ENCODE peak calls at places on chromosomes 1 and 21, in nine cellular contexts. One of them, this sample, is unnamed.

GRCh38 chr1:174818014-174818616 is 181.6 kb upstream of the CACYBP start:
- DNase-seq in NT2/D1: no peak
- DNase-seq in NCI-H146: no peak
- DNase-seq in lower lobe of right lung: no peak
- DNase-seq in GF-D8: no peak
- DNase-seq in activated T-helper 1 cell treated with Interleukin-2 at 50 U/mL for 16 hours: no peak
- DNase-seq in stimulated activated CD8-positive, alpha-beta memory T cell treated with anti-CD3 and anti-CD28 coated beads, Interleukin-4, amount 100 ng/mL, for 1 hour: no peak
- DNase-seq in activated T-cell treated with anti-CD3 and anti-CD28 coated beads, Interleukin-2, amount 50 U/mL, for 72 hours: no peak
- DNase-seq in AML-193: no peak
- DNase-seq in this sample: no peak

GRCh38 chr1:95179205-95180001 is 54.6 kb upstream of the RWDD3 start:
- DNase-seq in NT2/D1: no peak
- DNase-seq in NCI-H146: no peak
- DNase-seq in lower lobe of right lung: no peak
- DNase-seq in GF-D8: no peak
- DNase-seq in activated T-helper 1 cell treated with Interleukin-2 at 50 U/mL for 16 hours: no peak
- DNase-seq in stimulated activated CD8-positive, alpha-beta memory T cell treated with anti-CD3 and anti-CD28 coated beads, Interleukin-4, amount 100 ng/mL, for 1 hour: no peak
- DNase-seq in activated T-cell treated with anti-CD3 and anti-CD28 coated beads, Interleukin-2, amount 50 U/mL, for 72 hours: no peak
- DNase-seq in AML-193: no peak
- DNase-seq in this sample: no peak

GRCh38 chr1:99726407-99726806 is 40.0 kb downstream of the FRRS1 start:
- DNase-seq in NT2/D1: no peak
- DNase-seq in NCI-H146: no peak
- DNase-seq in lower lobe of right lung: no peak
- DNase-seq in GF-D8: no peak
- DNase-seq in activated T-helper 1 cell treated with Interleukin-2 at 50 U/mL for 16 hours: no peak
- DNase-seq in stimulated activated CD8-positive, alpha-beta memory T cell treated with anti-CD3 and anti-CD28 coated beads, Interleukin-4, amount 100 ng/mL, for 1 hour: no peak
- DNase-seq in activated T-cell treated with anti-CD3 and anti-CD28 coated beads, Interleukin-2, amount 50 U/mL, for 72 hours: no peak
- DNase-seq in AML-193: no peak
- DNase-seq in this sample: no peak

GRCh38 chr21:41753001-41753725 is 13.7 kb downstream of the RIPK4 start:
- DNase-seq in NT2/D1: no peak
- DNase-seq in NCI-H146: no peak
- DNase-seq in lower lobe of right lung: no peak
- DNase-seq in GF-D8: no peak
- DNase-seq in activated T-helper 1 cell treated with Interleukin-2 at 50 U/mL for 16 hours: no peak
- DNase-seq in stimulated activated CD8-positive, alpha-beta memory T cell treated with anti-CD3 and anti-CD28 coated beads, Interleukin-4, amount 100 ng/mL, for 1 hour: no peak
- DNase-seq in activated T-cell treated with anti-CD3 and anti-CD28 coated beads, Interleukin-2, amount 50 U/mL, for 72 hours: no peak
- DNase-seq in AML-193: no peak
- DNase-seq in this sample: no peak

GRCh38 chr1:42942444-42942843 is 16.2 kb downstream of the SLC2A1 start:
- DNase-seq in NT2/D1: no peak
- DNase-seq in NCI-H146: no peak
- DNase-seq in lower lobe of right lung: no peak
- DNase-seq in GF-D8: no peak
- DNase-seq in activated T-helper 1 cell treated with Interleukin-2 at 50 U/mL for 16 hours: no peak
- DNase-seq in stimulated activated CD8-positive, alpha-beta memory T cell treated with anti-CD3 and anti-CD28 coated beads, Interleukin-4, amount 100 ng/mL, for 1 hour: no peak
- DNase-seq in activated T-cell treated with anti-CD3 and anti-CD28 coated beads, Interleukin-2, amount 50 U/mL, for 72 hours: no peak
- DNase-seq in AML-193: no peak
- DNase-seq in this sample: no peak

GRCh38 chr1:151311589-151312331 is 15.5 kb downstream of the PI4KB start:
- DNase-seq in NT2/D1: no peak
- DNase-seq in NCI-H146: no peak
- DNase-seq in lower lobe of right lung: peak
- DNase-seq in GF-D8: no peak
- DNase-seq in activated T-helper 1 cell treated with Interleukin-2 at 50 U/mL for 16 hours: peak
- DNase-seq in stimulated activated CD8-positive, alpha-beta memory T cell treated with anti-CD3 and anti-CD28 coated beads, Interleukin-4, amount 100 ng/mL, for 1 hour: peak
- DNase-seq in activated T-cell treated with anti-CD3 and anti-CD28 coated beads, Interleukin-2, amount 50 U/mL, for 72 hours: peak
- DNase-seq in AML-193: peak
- DNase-seq in this sample: peak

GRCh38 chr1:47436979-47437517 is 796 bp upstream of the FOXD2 start:
- DNase-seq in NT2/D1: no peak
- DNase-seq in NCI-H146: no peak
- DNase-seq in lower lobe of right lung: no peak
- DNase-seq in GF-D8: no peak
- DNase-seq in activated T-helper 1 cell treated with Interleukin-2 at 50 U/mL for 16 hours: no peak
- DNase-seq in stimulated activated CD8-positive, alpha-beta memory T cell treated with anti-CD3 and anti-CD28 coated beads, Interleukin-4, amount 100 ng/mL, for 1 hour: no peak
- DNase-seq in activated T-cell treated with anti-CD3 and anti-CD28 coated beads, Interleukin-2, amount 50 U/mL, for 72 hours: no peak
- DNase-seq in AML-193: no peak
- DNase-seq in this sample: peak

GRCh38 chr1:41462680-41463004 is 21.8 kb downstream of the EDN2 start:
- DNase-seq in NT2/D1: no peak
- DNase-seq in NCI-H146: no peak
- DNase-seq in lower lobe of right lung: no peak
- DNase-seq in GF-D8: no peak
- DNase-seq in activated T-helper 1 cell treated with Interleukin-2 at 50 U/mL for 16 hours: no peak
- DNase-seq in stimulated activated CD8-positive, alpha-beta memory T cell treated with anti-CD3 and anti-CD28 coated beads, Interleukin-4, amount 100 ng/mL, for 1 hour: no peak
- DNase-seq in activated T-cell treated with anti-CD3 and anti-CD28 coated beads, Interleukin-2, amount 50 U/mL, for 72 hours: no peak
- DNase-seq in AML-193: no peak
- DNase-seq in this sample: no peak

GRCh38 chr1:214643032-214643431 is 40.0 kb downstream of the CENPF start:
- DNase-seq in NT2/D1: no peak
- DNase-seq in NCI-H146: no peak
- DNase-seq in lower lobe of right lung: no peak
- DNase-seq in GF-D8: no peak
- DNase-seq in activated T-helper 1 cell treated with Interleukin-2 at 50 U/mL for 16 hours: no peak
- DNase-seq in stimulated activated CD8-positive, alpha-beta memory T cell treated with anti-CD3 and anti-CD28 coated beads, Interleukin-4, amount 100 ng/mL, for 1 hour: no peak
- DNase-seq in activated T-cell treated with anti-CD3 and anti-CD28 coated beads, Interleukin-2, amount 50 U/mL, for 72 hours: no peak
- DNase-seq in AML-193: no peak
- DNase-seq in this sample: no peak

GRCh38 chr1:70528591-70529333 is 117.7 kb downstream of the CTH start:
- DNase-seq in NT2/D1: peak
- DNase-seq in NCI-H146: peak
- DNase-seq in lower lobe of right lung: no peak
- DNase-seq in GF-D8: no peak
- DNase-seq in activated T-helper 1 cell treated with Interleukin-2 at 50 U/mL for 16 hours: no peak
- DNase-seq in stimulated activated CD8-positive, alpha-beta memory T cell treated with anti-CD3 and anti-CD28 coated beads, Interleukin-4, amount 100 ng/mL, for 1 hour: no peak
- DNase-seq in activated T-cell treated with anti-CD3 and anti-CD28 coated beads, Interleukin-2, amount 50 U/mL, for 72 hours: peak
- DNase-seq in AML-193: peak
- DNase-seq in this sample: peak

GRCh38 chr1:22830131-22830566 is 119.5 kb downstream of the EPHB2 start:
- DNase-seq in NT2/D1: no peak
- DNase-seq in NCI-H146: no peak
- DNase-seq in lower lobe of right lung: no peak
- DNase-seq in GF-D8: no peak
- DNase-seq in activated T-helper 1 cell treated with Interleukin-2 at 50 U/mL for 16 hours: no peak
- DNase-seq in stimulated activated CD8-positive, alpha-beta memory T cell treated with anti-CD3 and anti-CD28 coated beads, Interleukin-4, amount 100 ng/mL, for 1 hour: no peak
- DNase-seq in activated T-cell treated with anti-CD3 and anti-CD28 coated beads, Interleukin-2, amount 50 U/mL, for 72 hours: no peak
- DNase-seq in AML-193: no peak
- DNase-seq in this sample: no peak